ENCODE peak calls at places on chromosomes 7 and 10, in nine cellular contexts. X is SK-N-MC, P is stomach, Y is suprapubic skin, T is spleen, S is HCT116, B is esophagus muscularis mucosa, F is H1, O is sigmoid colon. R is an unnamed sample.

GRCh38 chr10:4003348-4003973 is 218.5 kb upstream of the KLF6 start:
- DNase-seq in X (no peak), P (no peak), Y (no peak), T (no peak), S (no peak), B (no peak), F (no peak), O (no peak), R (no peak)

GRCh38 chr10:28020993-28021982 is 22.4 kb upstream of the ODAD2 start:
- DNase-seq in X (no peak), P (no peak), Y (no peak), T (no peak), S (no peak), B (no peak), F (no peak), O (no peak), R (no peak)

GRCh38 chr10:88996927-88997326 is 6.3 kb downstream of the FAS start:
- DNase-seq in X (no peak), P (no peak), Y (no peak), T (no peak), S (no peak), B (no peak), F (no peak), O (no peak), R (no peak)

GRCh38 chr7:117086788-117087187 is 133.5 kb downstream of the ST7 start:
- DNase-seq in X (no peak), P (no peak), Y (no peak), T (no peak), S (no peak), B (no peak), F (no peak), O (no peak), R (no peak)

GRCh38 chr7:94239661-94240234 is 154.9 kb upstream of the COL1A2 start:
- DNase-seq in X (no peak), P (no peak), Y (peak), T (no peak), S (no peak), B (no peak), F (no peak), O (no peak), R (no peak)

GRCh38 chr7:151795168-151795754 is 81.7 kb downstream of the PRKAG2 start:
- DNase-seq in X (no peak), P (no peak), Y (no peak), T (peak), S (no peak), B (no peak), F (no peak), O (peak), R (no peak)

GRCh38 chr7:13231216-13231615 is 543.8 kb downstream of the ARL4A start:
- DNase-seq in X (no peak), P (no peak), Y (no peak), T (no peak), S (no peak), B (no peak), F (no peak), O (no peak), R (no peak)

GRCh38 chr7:12358694-12359093 is 45.0 kb downstream of the VWDE start:
- DNase-seq in X (no peak), P (no peak), Y (no peak), T (no peak), S (no peak), B (no peak), F (no peak), O (no peak), R (no peak)

GRCh38 chr10:94546616-94547175 is 1.1 kb downstream of the HELLS start:
- DNase-seq in X (no peak), P (no peak), Y (no peak), T (no peak), S (no peak), B (no peak), F (no peak), O (no peak), R (no peak)

GRCh38 chr7:133481676-133482075 is 228.8 kb downstream of the EXOC4 start:
- DNase-seq in X (no peak), P (no peak), Y (no peak), T (no peak), S (no peak), B (no peak), F (no peak), O (no peak), R (no peak)

GRCh38 chr10:114577133-114577532 is 80.9 kb downstream of the ABLIM1 start:
- DNase-seq in X (no peak), P (no peak), Y (no peak), T (no peak), S (no peak), B (no peak), F (no peak), O (no peak), R (no peak)

GRCh38 chr7:77561354-77561753 is 24.3 kb downstream of the PTPN12 start:
- DNase-seq in X (no peak), P (no peak), Y (no peak), T (no peak), S (no peak), B (no peak), F (no peak), O (no peak), R (no peak)

GRCh38 chr7:129611246-129612111 is at the start of gene NRF1:
- DNase-seq in X (no peak), P (peak), Y (peak), T (peak), S (peak), B (peak), F (no peak), O (peak), R (peak)
- TF ChIP-seq POLR2AphosphoS5 in X (peak), P (peak), Y (peak), T (peak), S (peak), B (peak), F (peak), O (peak), R (peak)

DNA sequence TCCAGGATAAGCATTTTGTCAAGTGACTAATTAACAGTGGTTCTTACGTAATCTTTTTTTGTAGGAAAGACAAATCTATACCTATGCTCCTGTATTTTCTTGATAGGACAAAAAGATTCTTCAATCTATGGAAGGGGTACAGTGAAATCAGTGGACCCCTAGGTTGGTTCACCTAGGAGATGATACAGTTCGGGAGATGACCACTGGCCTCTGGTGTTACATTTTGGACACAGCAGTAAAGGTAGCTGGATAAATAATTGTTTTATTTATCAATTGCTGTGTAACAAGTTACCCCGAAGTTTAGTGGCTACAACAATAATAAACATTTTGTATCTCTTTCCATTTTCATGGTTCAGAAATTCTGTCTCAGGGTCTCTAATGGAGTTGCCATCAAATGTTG is 288.2 kb upstream of the MAGI2 start:
- DNase-seq in X (no peak), P (no peak), Y (no peak), T (no peak), S (no peak), B (no peak), F (no peak), O (no peak), R (no peak)
- TF ChIP-seq POLR2AphosphoS5 in X (no peak), P (no peak), Y (no peak), T (no peak), S (no peak), B (no peak), F (no peak), O (no peak), R (no peak)

GRCh38 chr7:38177621-38178003 is 433 bp upstream of the STARD3NL start:
- DNase-seq in X (no peak), P (no peak), Y (no peak), T (no peak), S (no peak), B (no peak), F (no peak), O (no peak), R (no peak)
- TF ChIP-seq POLR2AphosphoS5 in X (no peak), P (no peak), Y (no peak), T (no peak), S (no peak), B (no peak), F (no peak), O (no peak), R (no peak)

DNA sequence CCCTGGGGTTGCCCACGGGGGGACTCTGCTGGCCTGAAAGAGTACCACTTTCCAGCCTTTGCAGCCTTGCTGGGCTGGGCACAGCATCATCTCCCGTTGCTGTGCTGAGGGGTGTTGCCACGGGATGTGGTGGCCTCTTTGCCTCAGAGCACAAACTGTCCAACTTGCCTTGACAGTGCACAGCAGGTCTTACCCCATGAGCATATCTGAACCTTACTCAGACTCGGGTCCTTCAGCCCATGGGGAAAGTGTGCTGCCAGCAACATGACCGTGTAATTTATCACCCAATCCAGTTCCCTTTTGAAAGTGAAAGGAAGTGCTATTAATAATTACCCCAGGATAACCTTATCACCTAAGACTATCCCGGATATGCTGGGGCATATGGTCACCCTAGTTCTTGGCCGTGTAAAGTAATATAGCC is 46.8 kb downstream of the TBXAS1 start:
- DNase-seq in X (no peak), P (no peak), Y (no peak), T (peak), S (no peak), B (no peak), F (no peak), O (no peak), R (no peak)
- TF ChIP-seq POLR2AphosphoS5 in X (no peak), P (no peak), Y (no peak), T (peak), S (no peak), B (no peak), F (no peak), O (no peak), R (no peak)

GRCh38 chr7:101126651-101127459 is at the start of gene SERPINE1:
- DNase-seq in X (no peak), P (peak), Y (peak), T (peak), S (peak), B (peak), F (no peak), O (peak), R (peak)
- TF ChIP-seq POLR2AphosphoS5 in X (no peak), P (peak), Y (peak), T (peak), S (peak), B (peak), F (no peak), O (no peak), R (peak)

GRCh38 chr7:50389961-50390360 is 60.2 kb downstream of the FIGNL1 start:
- DNase-seq in X (no peak), P (no peak), Y (no peak), T (no peak), S (no peak), B (no peak), F (no peak), O (no peak), R (no peak)

GRCh38 chr7:50391386-50391785 is 58.8 kb downstream of the FIGNL1 start:
- DNase-seq in X (no peak), P (no peak), Y (no peak), T (no peak), S (no peak), B (no peak), F (no peak), O (no peak), R (no peak)

GRCh38 chr7:50393076-50393475 is 57.1 kb downstream of the FIGNL1 start:
- DNase-seq in X (no peak), P (no peak), Y (no peak), T (no peak), S (no peak), B (no peak), F (no peak), O (no peak), R (no peak)

GRCh38 chr7:50382455-50382854 is 67.7 kb downstream of the FIGNL1 start:
- DNase-seq in X (no peak), P (no peak), Y (no peak), T (no peak), S (no peak), B (no peak), F (no peak), O (no peak), R (no peak)

DNA sequence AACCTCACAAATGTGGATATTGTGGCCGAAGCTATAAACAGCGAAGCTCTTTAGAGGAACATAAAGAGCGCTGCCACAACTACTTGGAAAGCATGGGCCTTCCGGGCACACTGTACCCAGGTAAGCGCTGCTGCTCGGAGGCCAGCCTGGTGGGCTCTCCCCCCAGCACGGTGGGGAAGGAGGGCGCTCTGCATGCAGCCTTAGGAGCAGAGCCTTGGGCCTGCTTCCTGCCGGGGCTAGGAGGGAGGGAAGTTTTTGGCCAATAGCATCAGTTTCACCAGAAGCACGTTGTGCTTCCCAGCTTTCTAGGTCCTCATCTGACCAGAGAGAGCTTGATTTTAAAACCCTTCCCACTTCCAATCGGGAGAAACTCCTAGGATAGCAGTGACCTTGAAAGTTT is 62.8 kb downstream of the FIGNL1 start:
- DNase-seq in X (no peak), P (no peak), Y (no peak), T (no peak), S (no peak), B (no peak), F (no peak), O (no peak), R (no peak)
- TF ChIP-seq POLR2AphosphoS5 in X (no peak), P (no peak), Y (no peak), T (no peak), S (no peak), B (no peak), F (no peak), O (no peak), R (no peak)

GRCh38 chr7:70314221-70314620 is 715.9 kb downstream of the AUTS2 start:
- DNase-seq in X (no peak), P (no peak), Y (no peak), T (no peak), S (no peak), B (no peak), F (no peak), O (no peak), R (no peak)

GRCh38 chr7:70316745-70317144 is 718.5 kb downstream of the AUTS2 start:
- DNase-seq in X (no peak), P (no peak), Y (no peak), T (no peak), S (no peak), B (no peak), F (no peak), O (no peak), R (no peak)

GRCh38 chr7:70318511-70318910 is 720.2 kb downstream of the AUTS2 start:
- DNase-seq in X (no peak), P (no peak), Y (no peak), T (no peak), S (no peak), B (no peak), F (no peak), O (no peak), R (no peak)

GRCh38 chr7:70319057-70319456 is 720.8 kb downstream of the AUTS2 start:
- DNase-seq in X (no peak), P (no peak), Y (no peak), T (no peak), S (no peak), B (no peak), F (no peak), O (no peak), R (no peak)

DNA sequence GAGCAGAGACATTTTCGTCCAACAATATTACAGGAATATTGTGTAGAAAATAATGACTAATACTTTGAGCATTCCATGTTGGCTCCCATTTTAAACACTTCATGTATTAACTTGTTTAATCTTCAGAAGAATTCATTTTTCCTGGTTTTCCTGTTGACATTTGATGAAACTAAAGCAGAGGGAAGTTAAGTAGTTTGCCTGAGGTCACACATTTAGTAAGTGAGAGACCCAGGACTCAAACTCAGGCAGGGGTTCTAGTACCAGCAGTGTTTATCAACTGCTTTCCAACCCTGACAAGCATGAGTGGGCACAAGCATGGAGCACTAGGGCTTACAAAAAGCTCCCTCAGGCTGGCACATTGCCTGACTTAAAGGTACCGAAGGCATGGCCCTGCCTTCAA is 719.1 kb downstream of the AUTS2 start:
- DNase-seq in X (no peak), P (no peak), Y (no peak), T (no peak), S (no peak), B (no peak), F (no peak), O (no peak), R (no peak)
- TF ChIP-seq POLR2AphosphoS5 in X (no peak), P (no peak), Y (no peak), T (no peak), S (no peak), B (no peak), F (no peak), O (no peak), R (no peak)

GRCh38 chr7:5230272-5231067 is 40.4 kb downstream of the WIPI2 start:
- DNase-seq in X (no peak), P (no peak), Y (no peak), T (peak), S (no peak), B (no peak), F (no peak), O (no peak), R (no peak)

GRCh38 chr7:5229451-5230271 is 39.6 kb downstream of the WIPI2 start:
- DNase-seq in X (no peak), P (no peak), Y (no peak), T (peak), S (no peak), B (no peak), F (no peak), O (no peak), R (no peak)

GRCh38 chr7:5231811-5232484 is 41.9 kb downstream of the WIPI2 start:
- DNase-seq in X (no peak), P (no peak), Y (no peak), T (peak), S (no peak), B (no peak), F (no peak), O (no peak), R (no peak)

GRCh38 chr7:5232485-5232837 is 42.4 kb downstream of the WIPI2 start:
- DNase-seq in X (no peak), P (no peak), Y (no peak), T (no peak), S (no peak), B (no peak), F (no peak), O (no peak), R (no peak)

GRCh38 chr7:5231116-5231515 is 41.1 kb downstream of the WIPI2 start:
- DNase-seq in X (no peak), P (no peak), Y (no peak), T (peak), S (no peak), B (no peak), F (no peak), O (no peak), R (no peak)
- TF ChIP-seq POLR2AphosphoS5 in X (no peak), P (no peak), Y (no peak), T (no peak), S (no peak), B (no peak), F (no peak), O (no peak), R (peak)